ENCODE peak calls at places on chromosomes 13 and 19, in seven cellular contexts. H is bronchial epithelial cell; N is activated naive CD8-positive, alpha-beta T cell treated with anti-CD3 and anti-CD28 coated beads, Interleukin-2, amount 50 U/mL, for 24 hours; Y is AG08396; X is T-helper 22 cell; L is GM04504; I is tibial artery. A is an unnamed sample.

GRCh38 chr13:114081761-114082681 is 50.4 kb downstream of the RASA3 start:
- DNase-seq in H (no peak), N (no peak), Y (no peak), X (no peak), L (no peak), I (no peak), A (no peak)

GRCh38 chr19:40365613-40366401 is 17.3 kb downstream of the PLD3 start:
- DNase-seq in H (peak), N (peak), Y (peak), X (no peak), L (no peak), I (peak), A (peak)

GRCh38 chr13:83531022-83531421 is 351.3 kb downstream of the SLITRK1 start:
- DNase-seq in H (no peak), N (no peak), Y (no peak), X (no peak), L (no peak), I (no peak), A (no peak)

GRCh38 chr19:48991011-48991609 is 2.0 kb downstream of the GYS1 start:
- DNase-seq in H (no peak), N (no peak), Y (no peak), X (no peak), L (no peak), I (no peak), A (no peak)

GRCh38 chr19:33434886-33435705 is 61.6 kb downstream of the CEBPG start:
- DNase-seq in H (no peak), N (no peak), Y (no peak), X (no peak), L (no peak), I (no peak), A (no peak)

GRCh38 chr13:73401769-73402168 is 343.0 kb downstream of the KLF5 start:
- DNase-seq in H (no peak), N (no peak), Y (no peak), X (no peak), L (no peak), I (no peak), A (no peak)

GRCh38 chr13:96984061-96984508 is 10.2 kb downstream of the OXGR1 start:
- DNase-seq in H (peak), N (no peak), Y (no peak), X (no peak), L (no peak), I (no peak), A (peak)

GRCh38 chr13:31951215-31951678 is 80.3 kb upstream of the FRY start:
- DNase-seq in H (peak), N (peak), Y (no peak), X (no peak), L (no peak), I (peak), A (peak)

GRCh38 chr19:1532003-1532402 is 8.1 kb downstream of the PLK5 start:
- DNase-seq in H (no peak), N (no peak), Y (no peak), X (no peak), L (no peak), I (no peak), A (no peak)

GRCh38 chr13:97366172-97366688 is 67.7 kb upstream of the RAP2A start:
- DNase-seq in H (no peak), N (no peak), Y (no peak), X (no peak), L (no peak), I (no peak), A (no peak)

GRCh38 chr13:98824376-98825160 is 72.1 kb upstream of the SLC15A1 start:
- DNase-seq in H (peak), N (no peak), Y (no peak), X (no peak), L (no peak), I (no peak), A (peak)

GRCh38 chr19:30236587-30236986 is 135.6 kb upstream of the ZNF536 start:
- DNase-seq in H (no peak), N (no peak), Y (no peak), X (no peak), L (no peak), I (no peak), A (no peak)

GRCh38 chr19:30086220-30086619 is 144.2 kb downstream of the URI1 start:
- DNase-seq in H (no peak), N (no peak), Y (no peak), X (no peak), L (no peak), I (no peak), A (no peak)

GRCh38 chr19:31317542-31317941 is 31.7 kb downstream of the TSHZ3 start:
- DNase-seq in H (no peak), N (no peak), Y (no peak), X (no peak), L (no peak), I (no peak), A (no peak)

GRCh38 chr19:1274852-1275259 is 474 bp upstream of the FAM174C start:
- DNase-seq in H (no peak), N (no peak), Y (no peak), X (no peak), L (no peak), I (no peak), A (no peak)

GRCh38 chr19:7679017-7679720 is 1.5 kb upstream of the TRAPPC5 start:
- DNase-seq in H (peak), N (peak), Y (no peak), X (peak), L (no peak), I (no peak), A (no peak)

GRCh38 chr19:40565355-40565754 is 11.3 kb upstream of the SHKBP1 start:
- DNase-seq in H (no peak), N (no peak), Y (no peak), X (no peak), L (no peak), I (no peak), A (no peak)

GRCh38 chr13:42747399-42747873 is 33.9 kb upstream of the FAM216B start:
- DNase-seq in H (peak), N (no peak), Y (peak), X (no peak), L (peak), I (no peak), A (peak)

GRCh38 chr13:112686987-112687386 is 2.9 kb upstream of the ATP11A start:
- DNase-seq in H (no peak), N (no peak), Y (no peak), X (no peak), L (no peak), I (no peak), A (no peak)

GRCh38 chr19:35757231-35757748 is 461 bp upstream of the HSPB6 start:
- DNase-seq in H (no peak), N (peak), Y (peak), X (no peak), L (peak), I (peak), A (peak)

GRCh38 chr19:15199652-15200574 is 882 bp downstream of the NOTCH3 start:
- DNase-seq in H (peak), N (no peak), Y (peak), X (no peak), L (no peak), I (peak), A (no peak)

GRCh38 chr19:4567584-4568071 is 8.1 kb upstream of the SEMA6B start:
- DNase-seq in H (peak), N (peak), Y (peak), X (peak), L (no peak), I (no peak), A (no peak)

GRCh38 chr13:76764429-76764828 is 121.8 kb downstream of the KCTD12 start:
- DNase-seq in H (peak), N (no peak), Y (no peak), X (no peak), L (no peak), I (peak), A (no peak)

GRCh38 chr13:84609716-84610115 is 727.4 kb upstream of the SLITRK1 start:
- DNase-seq in H (peak), N (no peak), Y (no peak), X (no peak), L (no peak), I (no peak), A (peak)

GRCh38 chr13:60788156-60788829 is 391.3 kb downstream of the TDRD3 start:
- DNase-seq in H (peak), N (no peak), Y (no peak), X (no peak), L (no peak), I (peak), A (peak)

GRCh38 chr19:30450101-30450500 is 77.9 kb downstream of the ZNF536 start:
- DNase-seq in H (no peak), N (no peak), Y (peak), X (no peak), L (no peak), I (no peak), A (no peak)

GRCh38 chr13:100361504-100361903 is 227.1 kb downstream of the GGACT start:
- DNase-seq in H (peak), N (no peak), Y (no peak), X (no peak), L (no peak), I (no peak), A (no peak)

GRCh38 chr19:15812059-15812722 is 3.3 kb downstream of the OR10H1 start:
- DNase-seq in H (peak), N (peak), Y (no peak), X (peak), L (no peak), I (no peak), A (no peak)

GRCh38 chr13:75938811-75939525 is 302.8 kb downstream of the LMO7 start:
- DNase-seq in H (no peak), N (no peak), Y (no peak), X (no peak), L (no peak), I (no peak), A (no peak)